ENCODE peak calls at places on chromosomes 16 and 17, in six cellular contexts. One of them, this sample, is unnamed.
A peak's percentile ranks its signal among the peaks of the same experiment; 100 is the strongest.

GRCh38 chr17:77830816-77831490 is 127.5 kb upstream of the TNRC6C start:
- DNase-seq in neural crest cell: no peak
- DNase-seq in thoracic aorta: no peak
- DNase-seq in spleen: peak; percentile 59
- DNase-seq in heart right ventricle: no peak
- DNase-seq in endothelial cell: no peak
- DNase-seq in this sample: no peak

GRCh38 chr16:87556941-87557459 is 45.3 kb upstream of the JPH3 start:
- DNase-seq in neural crest cell: no peak
- DNase-seq in endothelial cell: no peak
- DNase-seq in thoracic aorta: no peak
- DNase-seq in heart right ventricle: peak; percentile 73
- DNase-seq in spleen: peak; percentile 83
- DNase-seq in this sample: no peak

GRCh38 chr16:86676216-86676800 is 98.0 kb downstream of the FOXL1 start:
- DNase-seq in endothelial cell: no peak
- DNase-seq in spleen: no peak
- DNase-seq in heart right ventricle: no peak
- DNase-seq in thoracic aorta: no peak
- DNase-seq in neural crest cell: no peak
- DNase-seq in this sample: no peak

GRCh38 chr17:79045830-79046500 is 22.0 kb downstream of the C1QTNF1 start:
- DNase-seq in thoracic aorta: no peak
- DNase-seq in spleen: peak; percentile 92
- DNase-seq in neural crest cell: peak; percentile 77
- DNase-seq in heart right ventricle: peak; percentile 80
- DNase-seq in endothelial cell: peak; percentile 88
- DNase-seq in this sample: peak; percentile 66

GRCh38 chr17:74736423-74737298 is at the start of gene RAB37:
- DNase-seq in endothelial cell: peak; percentile 22
- DNase-seq in spleen: peak; percentile 95
- DNase-seq in thoracic aorta: no peak
- DNase-seq in heart right ventricle: peak; percentile 62
- DNase-seq in neural crest cell: no peak
- DNase-seq in this sample: no peak

GRCh38 chr17:78684026-78684425 is 98.0 kb downstream of the CYTH1 start:
- DNase-seq in heart right ventricle: no peak
- DNase-seq in thoracic aorta: no peak
- DNase-seq in spleen: no peak
- DNase-seq in neural crest cell: no peak
- DNase-seq in endothelial cell: no peak
- DNase-seq in this sample: no peak

GRCh38 chr17:29709861-29710849 is 87.4 kb upstream of the CORO6 start:
- DNase-seq in spleen: no peak
- DNase-seq in neural crest cell: no peak
- DNase-seq in endothelial cell: no peak
- DNase-seq in heart right ventricle: no peak
- DNase-seq in thoracic aorta: no peak
- DNase-seq in this sample: no peak

GRCh38 chr16:2008631-2009301 is 855 bp downstream of the ZNF598 start:
- DNase-seq in spleen: peak; percentile 82
- DNase-seq in thoracic aorta: no peak
- DNase-seq in heart right ventricle: no peak
- DNase-seq in endothelial cell: no peak
- DNase-seq in neural crest cell: no peak
- DNase-seq in this sample: no peak

GRCh38 chr16:2736476-2737237 is 15.8 kb upstream of the SRRM2 start:
- DNase-seq in spleen: peak; percentile 28
- DNase-seq in heart right ventricle: no peak
- DNase-seq in neural crest cell: no peak
- DNase-seq in thoracic aorta: no peak
- DNase-seq in endothelial cell: no peak
- DNase-seq in this sample: no peak

GRCh38 chr16:2415085-2415484 is 14.2 kb upstream of the CCNF start:
- DNase-seq in spleen: no peak
- DNase-seq in heart right ventricle: no peak
- DNase-seq in thoracic aorta: no peak
- DNase-seq in endothelial cell: no peak
- DNase-seq in neural crest cell: no peak
- DNase-seq in this sample: no peak

GRCh38 chr16:89357460-89357859 is 132.9 kb downstream of the ANKRD11 start:
- DNase-seq in endothelial cell: no peak
- DNase-seq in thoracic aorta: no peak
- DNase-seq in heart right ventricle: no peak
- DNase-seq in neural crest cell: peak; percentile 27
- DNase-seq in spleen: peak; percentile 84
- DNase-seq in this sample: no peak

GRCh38 chr17:5694507-5694906 is 110.2 kb upstream of the NLRP1 start:
- DNase-seq in neural crest cell: no peak
- DNase-seq in spleen: no peak
- DNase-seq in heart right ventricle: no peak
- DNase-seq in endothelial cell: no peak
- DNase-seq in thoracic aorta: no peak
- DNase-seq in this sample: no peak

GRCh38 chr16:30948956-30949654 is at the start of gene ORAI3:
- DNase-seq in neural crest cell: peak; percentile 60
- DNase-seq in thoracic aorta: no peak
- DNase-seq in spleen: peak; percentile 97
- DNase-seq in endothelial cell: peak; percentile 74
- DNase-seq in heart right ventricle: peak; percentile 82
- DNase-seq in this sample: peak; percentile 73

GRCh38 chr16:87216824-87217205 is 100.4 kb downstream of the C16orf95 start:
- DNase-seq in spleen: no peak
- DNase-seq in endothelial cell: no peak
- DNase-seq in thoracic aorta: no peak
- DNase-seq in heart right ventricle: no peak
- DNase-seq in neural crest cell: no peak
- DNase-seq in this sample: no peak

GRCh38 chr16:57606147-57606846 is 22.1 kb upstream of the ADGRG1 start:
- DNase-seq in neural crest cell: no peak
- DNase-seq in heart right ventricle: no peak
- DNase-seq in spleen: no peak
- DNase-seq in endothelial cell: no peak
- DNase-seq in thoracic aorta: no peak
- DNase-seq in this sample: no peak

GRCh38 chr16:35492225-35492624 is 2032.8 kb downstream of the TP53TG3F start:
- DNase-seq in thoracic aorta: no peak
- DNase-seq in spleen: no peak
- DNase-seq in heart right ventricle: no peak
- DNase-seq in endothelial cell: no peak
- DNase-seq in neural crest cell: no peak
- DNase-seq in this sample: no peak

GRCh38 chr17:68057531-68057952 is 22.0 kb downstream of the KPNA2 start:
- DNase-seq in thoracic aorta: no peak
- DNase-seq in endothelial cell: peak; percentile 29
- DNase-seq in spleen: no peak
- DNase-seq in neural crest cell: no peak
- DNase-seq in heart right ventricle: no peak
- DNase-seq in this sample: no peak
- TF ChIP-seq CTCF in thoracic aorta: peak; percentile 7
- TF ChIP-seq CTCF in endothelial cell: no peak
- TF ChIP-seq CTCF in spleen: peak; percentile 68
- TF ChIP-seq CTCF in neural crest cell: peak; percentile 56
- TF ChIP-seq CTCF in heart right ventricle: peak; percentile 24
- TF ChIP-seq CTCF in this sample: peak; percentile 32

GRCh38 chr17:7897773-7898172 is 9.2 kb downstream of the CHD3 start:
- DNase-seq in spleen: no peak
- DNase-seq in neural crest cell: no peak
- DNase-seq in endothelial cell: no peak
- DNase-seq in thoracic aorta: no peak
- DNase-seq in heart right ventricle: no peak
- DNase-seq in this sample: no peak
- TF ChIP-seq CTCF in spleen: peak; percentile 53
- TF ChIP-seq CTCF in neural crest cell: peak; percentile 43
- TF ChIP-seq CTCF in endothelial cell: no peak
- TF ChIP-seq CTCF in thoracic aorta: no peak
- TF ChIP-seq CTCF in heart right ventricle: peak; percentile 20
- TF ChIP-seq CTCF in this sample: peak; percentile 69

GRCh38 chr17:51638909-51639308 is 378.6 kb downstream of the UTP18 start:
- DNase-seq in endothelial cell: no peak
- DNase-seq in spleen: no peak
- DNase-seq in thoracic aorta: no peak
- DNase-seq in neural crest cell: no peak
- DNase-seq in heart right ventricle: no peak
- DNase-seq in this sample: no peak

GRCh38 chr17:51643702-51644490 is 383.6 kb downstream of the UTP18 start:
- DNase-seq in spleen: no peak
- DNase-seq in thoracic aorta: no peak
- DNase-seq in heart right ventricle: no peak
- DNase-seq in endothelial cell: no peak
- DNase-seq in neural crest cell: no peak
- DNase-seq in this sample: no peak

GRCh38 chr17:51641999-51642398 is 381.7 kb downstream of the UTP18 start:
- DNase-seq in neural crest cell: no peak
- DNase-seq in spleen: no peak
- DNase-seq in endothelial cell: no peak
- DNase-seq in heart right ventricle: no peak
- DNase-seq in thoracic aorta: no peak
- DNase-seq in this sample: no peak

GRCh38 chr17:51636291-51636690 is 375.9 kb downstream of the UTP18 start:
- DNase-seq in thoracic aorta: no peak
- DNase-seq in spleen: no peak
- DNase-seq in neural crest cell: no peak
- DNase-seq in endothelial cell: peak; percentile 10
- DNase-seq in heart right ventricle: no peak
- DNase-seq in this sample: no peak

DNA sequence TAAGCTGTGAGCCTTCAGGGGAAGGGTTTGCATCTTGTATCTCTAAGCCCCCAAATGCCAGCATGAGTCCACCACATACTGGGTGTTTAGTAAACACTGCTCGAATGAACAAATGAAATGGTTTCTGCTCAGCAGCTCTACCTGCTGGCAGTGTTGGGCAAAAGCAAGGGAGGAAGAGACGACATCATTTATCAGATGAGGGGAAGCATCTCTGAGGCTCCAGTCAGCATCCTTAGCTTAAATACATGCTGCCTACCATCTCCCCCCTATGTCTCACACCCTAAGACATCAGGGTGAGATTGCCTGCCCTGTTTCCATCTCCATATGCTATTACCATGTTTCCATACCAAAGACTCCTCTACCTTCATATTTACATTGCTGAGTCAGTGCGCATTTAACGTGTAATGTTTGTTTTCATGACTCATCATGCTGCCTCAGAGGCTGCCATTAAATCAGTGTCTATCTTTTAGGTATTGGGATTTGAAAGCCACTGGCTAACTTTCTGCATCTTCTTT is 379.8 kb downstream of the UTP18 start:
- DNase-seq in neural crest cell: no peak
- DNase-seq in spleen: no peak
- DNase-seq in heart right ventricle: no peak
- DNase-seq in endothelial cell: peak; percentile 49
- DNase-seq in thoracic aorta: no peak
- DNase-seq in this sample: no peak
- TF ChIP-seq CTCF in neural crest cell: peak; percentile 62
- TF ChIP-seq CTCF in spleen: no peak
- TF ChIP-seq CTCF in heart right ventricle: no peak
- TF ChIP-seq CTCF in endothelial cell: peak; percentile 44
- TF ChIP-seq CTCF in thoracic aorta: no peak
- TF ChIP-seq CTCF in this sample: no peak

GRCh38 chr17:48106802-48107136 is 797 bp upstream of the SNX11 start:
- DNase-seq in heart right ventricle: no peak
- DNase-seq in neural crest cell: no peak
- DNase-seq in endothelial cell: no peak
- DNase-seq in spleen: peak; percentile 77
- DNase-seq in thoracic aorta: no peak
- DNase-seq in this sample: no peak

GRCh38 chr17:48110722-48111121 is 3.2 kb downstream of the SNX11 start:
- DNase-seq in heart right ventricle: no peak
- DNase-seq in neural crest cell: no peak
- DNase-seq in spleen: peak; percentile 47
- DNase-seq in thoracic aorta: no peak
- DNase-seq in endothelial cell: no peak
- DNase-seq in this sample: no peak

GRCh38 chr17:48103379-48103715 is 2.1 kb upstream of the CBX1 start:
- DNase-seq in spleen: peak; percentile 51
- DNase-seq in endothelial cell: no peak
- DNase-seq in heart right ventricle: no peak
- DNase-seq in thoracic aorta: no peak
- DNase-seq in neural crest cell: no peak
- DNase-seq in this sample: no peak

GRCh38 chr17:48104440-48104839 is 3.1 kb upstream of the SNX11 start:
- DNase-seq in spleen: peak; percentile 47
- DNase-seq in endothelial cell: no peak
- DNase-seq in neural crest cell: no peak
- DNase-seq in thoracic aorta: no peak
- DNase-seq in heart right ventricle: no peak
- DNase-seq in this sample: no peak

GRCh38 chr17:48107137-48108055 is at the start of gene SNX11:
- DNase-seq in neural crest cell: peak; percentile 84
- DNase-seq in endothelial cell: peak; percentile 91
- DNase-seq in thoracic aorta: peak; percentile 64
- DNase-seq in heart right ventricle: peak; percentile 91
- DNase-seq in spleen: peak; percentile 98
- DNase-seq in this sample: peak; percentile 94
- TF ChIP-seq CTCF in neural crest cell: no peak
- TF ChIP-seq CTCF in endothelial cell: no peak
- TF ChIP-seq CTCF in thoracic aorta: no peak
- TF ChIP-seq CTCF in heart right ventricle: no peak
- TF ChIP-seq CTCF in spleen: peak; percentile 27
- TF ChIP-seq CTCF in this sample: peak; percentile 34

GRCh38 chr17:9179602-9180001 is 158.3 kb downstream of the NTN1 start:
- DNase-seq in endothelial cell: no peak
- DNase-seq in spleen: no peak
- DNase-seq in heart right ventricle: no peak
- DNase-seq in thoracic aorta: no peak
- DNase-seq in neural crest cell: no peak
- DNase-seq in this sample: no peak
- TF ChIP-seq CTCF in endothelial cell: no peak
- TF ChIP-seq CTCF in spleen: no peak
- TF ChIP-seq CTCF in heart right ventricle: no peak
- TF ChIP-seq CTCF in thoracic aorta: no peak
- TF ChIP-seq CTCF in neural crest cell: no peak
- TF ChIP-seq CTCF in this sample: no peak